ENCODE peak calls at places on chromosome X, in five cellular contexts. O, B, E, C and D are unnamed samples.

GRCh38 chrX:41781500-41781899 is 57.5 kb downstream of the GPR82 start:
- DNase-seq in O (no peak), B (peak), E (no peak), C (peak), D (no peak)

GRCh38 chrX:41921492-41922124 is 1.7 kb downstream of the CASK start:
- DNase-seq in B (peak), E (no peak), C (peak), O (no peak), D (peak)

GRCh38 chrX:34655496-34656258 is 1.4 kb downstream of the TMEM47 start:
- DNase-seq in O (no peak), E (no peak), C (peak), B (peak), D (no peak)

GRCh38 chrX:46991664-46992063 is 79.4 kb downstream of the JADE3 start:
- DNase-seq in E (no peak), B (no peak), O (no peak), C (peak), D (no peak)

GRCh38 chrX:2875798-2876399 is 47.2 kb downstream of the GYG2 start:
- DNase-seq in C (no peak), O (no peak), E (no peak), B (peak), D (no peak)

GRCh38 chrX:104482757-104483156 is 83.2 kb upstream of the IL1RAPL2 start:
- DNase-seq in O (no peak), C (peak), B (peak), E (no peak), D (no peak)

GRCh38 chrX:13428055-13428786 is 108.4 kb upstream of the ATXN3L start:
- DNase-seq in B (peak), C (peak), O (no peak), E (peak), D (peak)

GRCh38 chrX:23383411-23383810 is 48.8 kb downstream of the PTCHD1 start:
- DNase-seq in E (no peak), O (no peak), C (no peak), B (peak), D (peak)

GRCh38 chrX:16592194-16592770 is 57.7 kb upstream of the S100G start:
- DNase-seq in C (no peak), B (no peak), O (no peak), E (no peak), D (no peak)

GRCh38 chrX:84339507-84340364 is 151.7 kb upstream of the RPS6KA6 start:
- DNase-seq in O (no peak), C (peak), E (no peak), B (peak), D (no peak)

DNA sequence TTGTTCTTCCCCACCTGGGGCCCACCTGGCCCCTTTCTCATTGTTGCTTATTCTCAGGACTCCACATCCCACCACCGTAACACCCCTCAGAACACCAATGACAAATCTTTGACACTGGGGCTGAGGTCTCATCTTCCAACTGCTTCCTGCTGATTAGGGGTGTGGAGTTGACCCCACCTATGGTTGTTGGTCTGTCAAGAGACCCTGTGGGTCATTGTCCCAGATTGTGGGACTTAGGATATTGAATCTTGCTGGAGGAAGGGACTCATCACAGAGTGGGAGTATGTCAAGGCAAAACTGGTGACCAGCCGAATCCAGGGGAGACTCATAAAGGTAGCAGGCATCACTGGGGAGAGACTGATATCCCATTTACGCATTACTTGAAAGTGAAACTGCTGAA is 140.2 kb upstream of the PLAC1 start:
- DNase-seq in B (no peak), E (no peak), C (no peak), O (no peak), D (no peak)
- H3K4me3 ChIP-seq in B (no peak), E (no peak), C (no peak), O (no peak), D (no peak)

DNA sequence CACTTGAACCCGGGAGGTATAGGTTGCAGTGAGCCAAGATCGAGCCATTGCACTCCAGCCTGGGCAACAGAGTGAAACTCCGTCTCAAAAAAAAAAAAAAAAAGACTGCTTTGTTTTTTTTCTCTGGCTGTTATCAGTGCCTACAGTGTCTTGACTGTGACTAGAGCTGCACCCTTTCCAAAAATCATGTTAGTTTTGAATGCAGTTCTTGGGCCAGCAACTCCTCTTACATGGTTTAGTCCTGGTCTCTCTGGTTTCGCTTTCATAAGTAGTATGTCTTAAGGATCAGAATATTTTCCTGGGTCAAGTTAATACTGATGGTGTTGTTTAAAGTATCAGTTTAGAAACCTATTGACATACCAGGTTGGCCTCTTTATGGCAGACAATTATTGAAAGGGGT is 34.2 kb upstream of the NALF2 start:
- DNase-seq in O (no peak), C (no peak), B (no peak), E (no peak), D (no peak)
- H3K4me3 ChIP-seq in O (no peak), C (no peak), B (no peak), E (no peak), D (no peak)

GRCh38 chrX:154750301-154751120 is at the start of gene GAB3:
- DNase-seq in B (peak), E (peak), C (peak), O (peak), D (no peak)

GRCh38 chrX:154751669-154752271 is 893 bp upstream of the GAB3 start:
- DNase-seq in C (no peak), E (no peak), B (no peak), O (no peak), D (no peak)

GRCh38 chrX:154751121-154751668 is 318 bp upstream of the GAB3 start:
- DNase-seq in C (no peak), O (peak), B (no peak), E (peak), D (no peak)

GRCh38 chrX:154749856-154750255 is 1.0 kb downstream of the GAB3 start:
- DNase-seq in E (no peak), B (peak), O (no peak), C (no peak), D (no peak)

GRCh38 chrX:154748712-154749339 is 2.1 kb downstream of the GAB3 start:
- DNase-seq in B (peak), O (no peak), C (peak), E (no peak), D (no peak)
- H3K4me3 ChIP-seq in B (no peak), O (peak), C (no peak), E (no peak), D (no peak)

GRCh38 chrX:143206961-143207360 is 181.2 kb downstream of the SPANXN4 start:
- DNase-seq in B (no peak), O (no peak), C (no peak), E (no peak), D (no peak)
- H3K4me3 ChIP-seq in B (no peak), O (no peak), C (no peak), E (no peak), D (no peak)

GRCh38 chrX:39821709-39822095 is 276.1 kb downstream of the BCOR start:
- DNase-seq in C (no peak), B (no peak), E (no peak), O (no peak), D (no peak)
- H3K4me3 ChIP-seq in C (no peak), B (no peak), E (no peak), O (peak), D (peak)

DNA sequence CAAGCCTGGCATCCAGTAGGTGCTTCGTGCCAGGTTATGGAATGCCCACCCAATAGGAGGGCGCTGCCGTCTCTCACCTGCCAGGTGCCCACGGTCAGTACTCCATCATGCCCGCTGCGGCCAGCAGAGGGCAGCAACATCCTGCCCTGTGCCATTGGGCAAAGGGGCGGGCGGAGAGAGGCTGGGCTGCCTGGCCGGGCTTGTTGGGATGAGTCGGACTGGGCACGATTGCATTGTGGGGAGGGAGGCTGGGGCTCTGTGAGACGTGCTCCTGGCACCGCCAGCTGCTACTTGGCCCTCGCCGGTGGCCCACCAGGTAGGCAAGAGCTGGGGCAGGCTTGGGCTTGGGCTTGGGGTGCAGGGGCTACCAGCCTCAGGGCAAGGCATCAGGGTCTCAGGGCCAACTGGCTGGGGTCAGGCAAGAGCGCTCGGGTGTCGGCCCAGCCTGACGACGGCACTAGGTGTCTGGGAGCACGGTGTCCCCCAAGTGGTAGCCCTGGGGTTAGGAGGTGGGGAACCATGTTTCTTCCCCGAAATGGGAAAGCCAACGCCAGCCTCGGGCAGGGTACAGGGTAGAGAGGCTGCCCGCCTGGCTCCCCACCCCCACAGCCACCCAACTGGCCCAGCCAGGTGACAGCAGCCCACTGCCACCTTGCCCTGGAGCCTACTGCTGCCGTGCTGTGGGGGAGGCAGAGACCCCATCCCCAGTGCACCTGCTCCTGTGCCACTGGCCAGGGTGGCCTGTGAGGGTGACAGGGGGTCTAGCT is at the start of gene PLXNB3:
- DNase-seq in C (peak), E (peak), O (peak), B (peak), D (peak)
- H3K4me3 ChIP-seq in C (no peak), E (no peak), O (no peak), B (peak), D (peak)

GRCh38 chrX:19904778-19905367 is 17.5 kb upstream of the SH3KBP1 start:
- DNase-seq in C (peak), O (no peak), E (no peak), B (peak), D (no peak)

GRCh38 chrX:19902110-19902509 is 14.7 kb upstream of the SH3KBP1 start:
- DNase-seq in E (no peak), C (no peak), B (peak), O (no peak), D (peak)

GRCh38 chrX:19909761-19910160 is 22.4 kb upstream of the SH3KBP1 start:
- DNase-seq in E (no peak), B (no peak), O (no peak), C (no peak), D (no peak)

GRCh38 chrX:19907794-19908193 is 20.4 kb upstream of the SH3KBP1 start:
- DNase-seq in C (no peak), E (no peak), B (no peak), O (no peak), D (no peak)

DNA sequence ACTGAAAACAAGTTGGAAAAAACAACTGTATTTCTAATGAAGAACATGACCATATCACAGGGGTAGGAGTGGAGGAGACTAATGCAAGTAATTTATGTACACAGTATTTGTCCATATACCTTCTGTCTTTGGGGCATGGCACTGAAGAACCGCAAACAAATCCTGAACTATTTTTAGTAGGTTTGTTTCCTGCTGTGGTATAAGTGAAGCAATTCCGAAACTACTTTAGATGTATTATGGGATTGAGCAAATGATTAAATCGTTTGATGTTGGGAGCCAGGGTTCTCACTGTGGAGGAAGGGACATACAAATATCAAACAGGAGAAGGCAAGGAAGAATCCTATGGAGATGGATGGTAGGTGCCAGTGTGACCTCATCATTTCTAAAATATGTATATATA is 18.9 kb upstream of the SH3KBP1 start:
- DNase-seq in C (no peak), E (no peak), O (no peak), B (no peak), D (no peak)
- H3K4me3 ChIP-seq in C (no peak), E (no peak), O (no peak), B (no peak), D (no peak)

GRCh38 chrX:107507093-107507743 is 57.8 kb downstream of the FRMPD3 start:
- DNase-seq in O (no peak), E (no peak), B (no peak), C (no peak), D (no peak)
- H3K4me3 ChIP-seq in O (peak), E (no peak), B (no peak), C (no peak), D (no peak)

DNA sequence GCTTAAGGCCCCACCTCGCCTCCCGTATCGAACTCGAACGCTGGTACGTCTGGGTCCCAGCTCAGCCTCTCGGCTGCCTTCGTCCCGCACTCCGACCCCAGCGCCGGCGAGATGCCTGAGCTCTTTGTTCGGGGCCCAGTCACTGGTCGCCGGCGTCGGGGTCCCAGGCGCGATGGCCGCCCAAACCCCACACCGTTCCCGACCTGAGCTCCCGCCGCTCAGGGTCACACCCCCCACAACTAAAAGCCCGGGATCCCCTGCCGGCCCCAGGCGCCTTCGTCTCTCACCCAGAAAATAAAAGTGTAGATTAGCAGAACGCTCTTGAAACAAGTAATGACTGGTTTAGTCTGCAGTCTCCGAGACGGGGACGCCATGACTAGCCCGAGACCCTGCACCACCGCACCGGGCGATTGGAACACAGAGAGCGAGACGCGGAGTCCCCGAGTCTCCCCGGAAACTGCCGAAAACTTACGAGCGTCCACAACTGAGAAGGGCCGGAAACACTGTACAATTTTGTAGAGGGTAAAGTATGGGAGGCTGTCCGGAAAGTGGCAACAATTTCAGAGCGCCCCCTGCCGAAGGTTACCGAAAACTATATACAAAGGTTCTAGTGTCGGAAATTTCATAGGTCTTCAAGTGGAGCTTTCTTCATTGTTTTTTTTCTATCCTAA is at the start of gene TSPAN6:
- DNase-seq in C (peak), E (peak), B (peak), O (peak), D (peak)
- H3K4me3 ChIP-seq in C (peak), E (peak), B (peak), O (peak), D (peak)